ENCODE peak calls at places on chromosomes 2 and 18, in ten cellular contexts. W, T, O, K, D, P, E, X, N and U are unnamed samples.
A peak's percentile ranks its signal among the peaks of the same experiment; 100 is the strongest.

GRCh38 chr18:362914-363295 is 95.1 kb upstream of the THOC1 start:
- DNase-seq in W (no peak), T (no peak), O (no peak), K (no peak), D (no peak), P (no peak), E (no peak), X (no peak), N (no peak), U (no peak)

GRCh38 chr18:62118324-62118723 is 68.5 kb downstream of the PIGN start:
- DNase-seq in W (no peak), T (no peak), O (no peak), K (no peak), D (no peak), P (no peak), E (no peak), X (no peak), N (no peak), U (no peak)

GRCh38 chr2:224222320-224222719 is 179.6 kb downstream of the FAM124B start:
- DNase-seq in W (no peak), T (no peak), O (no peak), K (no peak), D (no peak), P (no peak), E (no peak), X (no peak), N (peak; percentile 35), U (no peak)

GRCh38 chr2:10308866-10309265 is 6.2 kb downstream of the HPCAL1 start:
- DNase-seq in W (no peak), T (no peak), O (no peak), K (no peak), D (no peak), P (no peak), E (no peak), X (no peak), N (no peak), U (no peak)

GRCh38 chr2:112482309-112483046 is 522 bp downstream of the TTL start:
- DNase-seq in W (peak; percentile 87), T (peak; percentile 57), O (peak; percentile 40), K (peak; percentile 68), D (peak; percentile 38), P (peak; percentile 24), E (no peak), X (no peak), N (peak; percentile 54), U (peak; percentile 80)

GRCh38 chr2:9018534-9018933 is 15.1 kb upstream of the MBOAT2 start:
- DNase-seq in W (no peak), T (no peak), O (no peak), K (no peak), D (no peak), P (no peak), E (no peak), X (no peak), N (no peak), U (no peak)

GRCh38 chr2:159093496-159093895 is 125.1 kb downstream of the TANC1 start:
- DNase-seq in W (no peak), T (no peak), O (peak; percentile 73), K (no peak), D (no peak), P (no peak), E (no peak), X (no peak), N (no peak), U (no peak)

GRCh38 chr2:95021847-95022246 is 3.7 kb upstream of the MAL start:
- DNase-seq in W (no peak), T (no peak), O (no peak), K (no peak), D (no peak), P (no peak), E (no peak), X (no peak), N (no peak), U (no peak)

GRCh38 chr18:10588975-10589374 is 63.1 kb downstream of the NAPG start:
- DNase-seq in W (no peak), T (no peak), O (no peak), K (no peak), D (no peak), P (no peak), E (no peak), X (no peak), N (no peak), U (no peak)

GRCh38 chr2:36294290-36294689 is 61.3 kb upstream of the CRIM1 start:
- DNase-seq in W (no peak), T (no peak), O (no peak), K (no peak), D (no peak), P (no peak), E (no peak), X (no peak), N (no peak), U (no peak)

GRCh38 chr2:218319813-218320360 is 27.6 kb upstream of the TMBIM1 start:
- DNase-seq in W (no peak), T (no peak), O (no peak), K (no peak), D (no peak), P (no peak), E (no peak), X (no peak), N (no peak), U (no peak)

GRCh38 chr18:42274488-42275137 is 319.6 kb downstream of the PIK3C3 start:
- DNase-seq in W (no peak), T (no peak), O (no peak), K (no peak), D (no peak), P (no peak), E (no peak), X (no peak), N (peak; percentile 34), U (no peak)

GRCh38 chr2:239204143-239204875 is 196.5 kb downstream of the HDAC4 start:
- DNase-seq in W (no peak), T (no peak), O (no peak), K (peak; percentile 63), D (no peak), P (no peak), E (no peak), X (no peak), N (no peak), U (peak; percentile 60)

GRCh38 chr2:150478206-150478974 is 9.1 kb downstream of the RND3 start:
- DNase-seq in W (no peak), T (no peak), O (no peak), K (no peak), D (no peak), P (no peak), E (no peak), X (no peak), N (no peak), U (no peak)

GRCh38 chr2:43227830-43228280 is 1.4 kb upstream of the ZFP36L2 start:
- DNase-seq in W (no peak), T (no peak), O (no peak), K (no peak), D (no peak), P (no peak), E (no peak), X (no peak), N (no peak), U (no peak)
- TF ChIP-seq CTCF in W (no peak), T (peak; percentile 50), O (peak; percentile 0), K (no peak), D (no peak), P (no peak), E (peak; percentile 13), X (no peak), N (no peak), U (peak; percentile 32)

GRCh38 chr18:23225518-23225917 is 90.2 kb downstream of the CABLES1 start:
- DNase-seq in W (no peak), T (no peak), O (no peak), K (peak; percentile 74), D (no peak), P (no peak), E (no peak), X (no peak), N (no peak), U (no peak)
- H3K4me1 ChIP-seq in W (peaks cover 66% of the 10 kb centered on the region), T (peaks cover 64% of the 10 kb centered on the region), O (no peaks in the 10 kb centered on the region), K (peaks cover 66% of the 10 kb centered on the region), D (peaks cover 54% of the 10 kb centered on the region), P (peaks cover 46% of the 10 kb centered on the region), E (peaks cover 9% of the 10 kb centered on the region), X (peaks cover 63% of the 10 kb centered on the region), N (peaks cover 4% of the 10 kb centered on the region), U (peaks cover 17% of the 10 kb centered on the region)

GRCh38 chr18:77100751-77101355 is 31.7 kb downstream of the MBP start:
- DNase-seq in W (no peak), T (no peak), O (no peak), K (no peak), D (no peak), P (no peak), E (no peak), X (no peak), N (no peak), U (no peak)
- H3K27ac ChIP-seq in W (peak overlapping the region; percentile 77), T (peak overlapping the region; percentile 81), O (peak overlapping the region; percentile 70), K (peak overlapping the region; percentile 68), D (peak overlapping the region; percentile 79), P (peak overlapping the region; percentile 86), E (peak overlapping the region; percentile 95), X (peak overlapping the region; percentile 84), N (peak overlapping the region; percentile 97), U (peak overlapping the region; percentile 93)

GRCh38 chr18:50662177-50662576 is 102.3 kb downstream of the MAPK4 start:
- DNase-seq in W (no peak), T (no peak), O (peak; percentile 24), K (no peak), D (no peak), P (no peak), E (no peak), X (no peak), N (peak; percentile 36), U (no peak)
- TF ChIP-seq CTCF in W (peak; percentile 13), T (no peak), O (peak; percentile 18), K (no peak), D (peak; percentile 14), P (peak; percentile 49), E (peak; percentile 59), X (no peak), N (peak; percentile 22), U (peak; percentile 16)